ENCODE peak calls at places on chromosome 7, in seven cellular contexts. R, Q, O, T, K, N and H are unnamed samples.

GRCh38 chr7:118286131-118286530 is 61.6 kb downstream of the ANKRD7 start:
- DNase-seq in R (no peak), Q (no peak), O (no peak), T (no peak), K (no peak), N (no peak), H (no peak)

GRCh38 chr7:152882576-152883310 is 123.2 kb downstream of the ACTR3B start:
- DNase-seq in R (no peak), Q (no peak), O (no peak), T (no peak), K (no peak), N (no peak), H (peak)

GRCh38 chr7:26159243-26159642 is 7.2 kb downstream of the NFE2L3 start:
- DNase-seq in R (no peak), Q (no peak), O (no peak), T (no peak), K (no peak), N (no peak), H (no peak)

GRCh38 chr7:40649247-40649646 is 514.4 kb downstream of the SUGCT start:
- DNase-seq in R (no peak), Q (no peak), O (no peak), T (no peak), K (no peak), N (no peak), H (no peak)

GRCh38 chr7:42233166-42233565 is 3.8 kb downstream of the GLI3 start:
- DNase-seq in R (no peak), Q (no peak), O (no peak), T (peak), K (no peak), N (no peak), H (no peak)

GRCh38 chr7:81956520-81956919 is 186.7 kb upstream of the HGF start:
- DNase-seq in R (no peak), Q (peak), O (no peak), T (peak), K (no peak), N (no peak), H (no peak)

GRCh38 chr7:151759591-151760042 is 117.3 kb downstream of the PRKAG2 start:
- DNase-seq in R (peak), Q (peak), O (peak), T (peak), K (peak), N (peak), H (no peak)

GRCh38 chr7:133698127-133698526 is 429.0 kb upstream of the LRGUK start:
- DNase-seq in R (no peak), Q (no peak), O (no peak), T (peak), K (no peak), N (no peak), H (no peak)

GRCh38 chr7:5491251-5492044 is 67.8 kb upstream of the TNRC18 start:
- DNase-seq in R (no peak), Q (no peak), O (no peak), T (no peak), K (peak), N (no peak), H (no peak)

GRCh38 chr7:22726345-22726848 is 603 bp upstream of the IL6 start:
- DNase-seq in R (peak), Q (peak), O (no peak), T (peak), K (peak), N (peak), H (peak)

GRCh38 chr7:134024729-134025128 is 102.4 kb upstream of the LRGUK start:
- DNase-seq in R (no peak), Q (no peak), O (no peak), T (peak), K (no peak), N (no peak), H (no peak)

GRCh38 chr7:80151274-80151665 is 16.6 kb downstream of the GNAI1 start:
- DNase-seq in R (no peak), Q (no peak), O (no peak), T (peak), K (no peak), N (no peak), H (no peak)

GRCh38 chr7:110676785-110677184 is 414.1 kb upstream of the LRRN3 start:
- DNase-seq in R (no peak), Q (no peak), O (no peak), T (no peak), K (no peak), N (no peak), H (no peak)

GRCh38 chr7:127383123-127383835 is 9.2 kb downstream of the ZNF800 start:
- DNase-seq in R (no peak), Q (no peak), O (no peak), T (peak), K (peak), N (no peak), H (no peak)

GRCh38 chr7:77202544-77202976 is 2.9 kb upstream of the FGL2 start:
- DNase-seq in R (no peak), Q (no peak), O (no peak), T (no peak), K (no peak), N (no peak), H (no peak)

GRCh38 chr7:11557627-11558026 is 274.4 kb downstream of the THSD7A start:
- DNase-seq in R (no peak), Q (no peak), O (no peak), T (no peak), K (no peak), N (no peak), H (no peak)

GRCh38 chr7:88184848-88185304 is 35.0 kb downstream of the SRI start:
- DNase-seq in R (no peak), Q (no peak), O (no peak), T (peak), K (no peak), N (no peak), H (no peak)

GRCh38 chr7:2197436-2198155 is 35.1 kb downstream of the MAD1L1 start:
- DNase-seq in R (no peak), Q (no peak), O (no peak), T (no peak), K (no peak), N (no peak), H (no peak)

GRCh38 chr7:112798199-112799159 is 8.3 kb upstream of the TMEM168 start:
- DNase-seq in R (no peak), Q (no peak), O (no peak), T (no peak), K (no peak), N (no peak), H (no peak)

GRCh38 chr7:31099451-31100444 is 47.6 kb downstream of the ADCYAP1R1 start:
- DNase-seq in R (no peak), Q (no peak), O (no peak), T (no peak), K (no peak), N (no peak), H (no peak)

GRCh38 chr7:22356010-22356854 is 722 bp downstream of the RAPGEF5 start:
- DNase-seq in R (no peak), Q (no peak), O (no peak), T (no peak), K (no peak), N (peak), H (no peak)

GRCh38 chr7:27466703-27467102 is 196.0 kb downstream of the HIBADH start:
- DNase-seq in R (no peak), Q (no peak), O (no peak), T (no peak), K (no peak), N (no peak), H (no peak)

GRCh38 chr7:127702253-127702652 is 50.3 kb downstream of the SND1 start:
- DNase-seq in R (no peak), Q (no peak), O (no peak), T (no peak), K (no peak), N (no peak), H (no peak)

GRCh38 chr7:5423272-5423843 is at the start of gene TNRC18:
- DNase-seq in R (no peak), Q (peak), O (peak), T (no peak), K (peak), N (peak), H (peak)

DNA sequence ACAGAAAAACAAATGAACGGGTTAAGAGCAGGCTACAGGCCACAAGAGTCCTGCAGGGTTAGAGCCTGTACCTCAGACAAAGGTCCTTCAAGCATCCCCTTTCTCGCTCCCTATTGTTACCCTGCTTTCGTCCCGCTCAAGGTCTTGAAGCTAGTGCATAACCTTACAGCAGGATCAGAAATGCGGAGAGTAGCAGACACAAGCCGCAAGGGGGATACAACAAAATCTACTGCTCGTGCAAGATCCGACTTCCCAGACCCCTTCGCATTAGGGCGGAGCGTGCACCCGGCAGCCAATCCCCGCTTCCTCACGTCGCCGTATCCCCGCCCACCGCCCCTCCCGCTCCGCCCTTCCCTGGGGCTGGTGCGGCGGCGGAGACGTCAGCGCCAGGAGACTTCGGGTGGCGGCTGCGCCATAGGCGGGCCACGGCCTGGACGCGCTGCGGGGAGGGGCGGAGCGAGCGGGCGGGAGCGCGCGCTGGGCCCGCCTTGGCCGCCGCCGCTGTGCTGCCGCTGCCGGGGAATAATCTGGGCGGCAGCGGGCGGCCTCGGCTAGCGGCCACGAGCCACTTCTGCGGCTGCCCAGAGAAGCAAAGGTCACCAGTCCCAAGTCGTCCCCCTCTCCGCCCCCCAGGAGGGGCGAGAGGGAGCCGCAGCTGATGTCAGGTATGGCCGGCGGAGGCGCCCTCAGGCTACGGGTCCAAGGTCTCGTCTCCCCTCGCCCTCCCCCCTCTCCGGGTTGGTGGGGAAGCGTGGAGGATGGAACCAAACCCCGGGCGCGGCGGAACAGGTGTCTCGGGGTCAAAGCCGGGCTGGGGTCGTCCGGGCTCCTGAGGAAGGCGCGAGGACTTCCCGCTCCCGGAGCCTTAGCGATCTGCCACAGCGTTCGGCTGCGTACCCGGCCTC is at the start of gene C1GALT1:
- DNase-seq in R (peak), Q (peak), O (peak), T (peak), K (peak), N (peak), H (peak)
- TF ChIP-seq CTCF in R (peak), Q (no peak), O (peak), T (peak), K (peak), N (peak), H (no peak)

DNA sequence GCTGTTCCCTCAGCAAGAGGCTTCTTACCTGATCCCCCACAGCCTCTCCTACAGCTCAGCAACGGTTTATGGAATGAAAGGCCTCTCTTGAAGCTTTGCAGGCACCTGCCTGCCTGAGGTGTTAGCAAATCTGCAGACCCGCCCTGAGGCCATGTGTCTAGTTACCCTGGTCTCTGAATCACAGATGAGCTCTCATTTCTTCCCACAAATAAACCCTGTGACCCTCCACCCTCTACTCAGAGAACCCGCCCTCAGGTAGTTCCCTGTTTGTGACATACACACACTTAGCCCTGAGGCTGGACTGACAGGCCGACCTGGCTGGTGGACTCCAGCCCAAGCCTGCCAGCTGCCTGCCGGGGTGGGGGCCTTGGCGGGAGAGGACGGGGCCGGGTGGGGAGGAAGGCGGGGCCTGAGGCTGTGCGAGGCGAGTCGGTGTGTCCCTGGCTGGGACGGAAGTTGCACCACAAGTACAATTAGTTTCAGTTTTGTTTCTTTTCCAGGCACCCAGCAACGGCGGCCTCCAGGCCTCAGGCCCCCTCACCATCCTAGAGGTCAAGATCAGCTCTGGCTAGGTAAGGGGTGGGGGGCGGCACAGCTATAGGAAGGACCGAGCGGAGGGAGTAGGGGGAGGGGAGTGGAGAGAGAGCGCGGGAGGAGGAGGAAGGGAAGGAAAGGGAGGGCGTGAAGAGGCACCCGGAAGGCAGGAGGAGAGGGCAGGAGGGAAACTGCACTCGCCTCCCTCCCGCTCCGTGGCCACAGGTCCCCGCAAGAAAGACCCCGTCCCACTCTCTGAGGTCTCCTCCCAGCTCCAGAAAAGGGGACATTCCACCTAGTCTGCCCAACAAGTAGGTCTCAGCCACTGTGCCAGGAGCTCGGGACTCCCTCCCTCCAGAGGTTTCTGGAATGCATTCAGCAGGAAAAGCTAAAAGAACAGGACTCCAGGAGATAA is at the start of gene TRIM56:
- DNase-seq in R (peak), Q (peak), O (peak), T (peak), K (peak), N (peak), H (peak)
- TF ChIP-seq POLR2A in R (peak), Q (peak), O (no peak), T (peak), K (peak), N (no peak), H (no peak)

DNA sequence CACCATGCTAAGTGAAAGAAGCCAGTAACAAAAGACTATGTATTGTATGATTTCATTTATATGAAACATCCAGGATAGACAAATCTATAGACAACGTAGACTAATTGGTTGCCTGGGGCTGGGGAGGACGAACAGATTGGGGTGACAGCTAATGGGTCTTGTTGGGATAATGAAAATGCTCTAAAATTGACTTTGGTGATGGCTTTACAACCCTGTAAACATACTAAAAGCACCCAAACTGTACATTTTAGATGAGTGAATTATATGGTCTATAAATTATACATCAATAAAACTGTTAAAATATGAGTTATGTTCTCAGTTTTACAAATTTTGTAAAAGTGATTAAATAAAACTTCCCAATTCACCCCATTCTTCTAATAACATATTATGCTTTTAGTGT is 261.5 kb downstream of the ELMO1 start:
- DNase-seq in R (no peak), Q (no peak), O (no peak), T (no peak), K (no peak), N (no peak), H (no peak)
- H3K4me3 ChIP-seq in R (no peak), Q (no peak), O (no peak), T (no peak), K (no peak), N (no peak), H (no peak)

GRCh38 chr7:74059037-74059436 is 24.6 kb upstream of the LIMK1 start:
- DNase-seq in R (no peak), Q (no peak), O (no peak), T (no peak), K (no peak), N (no peak), H (no peak)
- TF ChIP-seq CTCF in R (no peak), Q (no peak), O (no peak), T (no peak), K (no peak), N (no peak), H (no peak)

GRCh38 chr7:45111298-45112223 is at the start of gene TBRG4:
- DNase-seq in R (peak), Q (peak), O (peak), T (peak), K (peak), N (peak), H (peak)
- TF ChIP-seq POLR2A in R (peak), Q (peak), O (peak), T (peak), K (peak), N (peak), H (no peak)

GRCh38 chr7:7972128-7972527 is 3.5 kb downstream of the GLCCI1 start:
- DNase-seq in R (no peak), Q (no peak), O (no peak), T (peak), K (no peak), N (no peak), H (no peak)

GRCh38 chr7:7970620-7971307 is 2.2 kb downstream of the GLCCI1 start:
- DNase-seq in R (no peak), Q (no peak), O (no peak), T (peak), K (no peak), N (no peak), H (no peak)

GRCh38 chr7:7972927-7973594 is 4.5 kb downstream of the GLCCI1 start:
- DNase-seq in R (no peak), Q (no peak), O (no peak), T (no peak), K (no peak), N (no peak), H (no peak)

GRCh38 chr7:7970113-7970619 is 1.6 kb downstream of the GLCCI1 start:
- DNase-seq in R (no peak), Q (no peak), O (no peak), T (no peak), K (no peak), N (no peak), H (no peak)

GRCh38 chr7:7971308-7972040 is 2.9 kb downstream of the GLCCI1 start:
- DNase-seq in R (no peak), Q (no peak), O (no peak), T (no peak), K (no peak), N (no peak), H (no peak)
- H3K4me3 ChIP-seq in R (peak), Q (no peak), O (no peak), T (peak), K (peak), N (no peak), H (no peak)

DNA sequence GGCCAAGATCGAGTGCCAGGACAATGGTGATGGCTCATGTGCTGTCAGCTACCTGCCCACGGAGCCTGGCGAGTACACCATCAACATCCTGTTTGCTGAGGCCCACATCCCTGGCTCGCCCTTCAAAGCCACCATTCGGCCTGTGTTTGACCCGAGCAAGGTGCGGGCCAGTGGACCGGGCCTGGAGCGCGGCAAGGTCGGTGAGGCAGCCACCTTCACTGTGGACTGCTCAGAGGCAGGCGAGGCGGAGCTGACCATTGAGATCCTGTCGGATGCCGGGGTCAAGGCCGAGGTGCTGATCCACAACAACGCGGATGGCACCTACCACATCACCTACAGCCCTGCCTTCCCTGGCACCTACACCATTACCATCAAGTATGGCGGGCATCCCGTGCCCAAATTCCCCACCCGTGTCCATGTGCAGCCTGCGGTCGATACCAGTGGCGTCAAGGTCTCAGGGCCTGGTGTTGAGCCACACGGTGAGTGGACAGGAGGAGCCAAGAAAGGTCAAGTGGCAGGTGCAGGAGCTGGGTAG is 14.6 kb downstream of the FLNC start:
- DNase-seq in R (no peak), Q (no peak), O (no peak), T (no peak), K (no peak), N (no peak), H (no peak)
- TF ChIP-seq CTCF in R (no peak), Q (no peak), O (no peak), T (no peak), K (no peak), N (no peak), H (no peak)